ENCODE peak calls at places on chromosome 20, in ten cellular contexts. C is thoracic aorta, W is fibroblast of lung, J is GM12865, P is GM23338, G is cardiac fibroblast, Q is upper lobe of right lung, A is PC-9, M is vagina, D is uterus. N is an unnamed sample.

GRCh38 chr20:49594143-49594928 is 26.4 kb upstream of the PTGIS start:
- DNase-seq in C (no peak), W (peak; percentile 77), J (peak; percentile 82), P (no peak), G (peak; percentile 69), Q (no peak), A (peak; percentile 100), M (no peak), D (peak; percentile 84), N (no peak)

GRCh38 chr20:47627540-47627939 is 125.9 kb downstream of the NCOA3 start:
- DNase-seq in C (no peak), W (no peak), J (no peak), P (no peak), G (no peak), Q (no peak), A (no peak), M (no peak), D (no peak), N (no peak)

GRCh38 chr20:44576297-44576696 is 6.1 kb upstream of the PKIG start:
- DNase-seq in C (no peak), W (peak; percentile 32), J (peak; percentile 66), P (peak; percentile 40), G (peak; percentile 79), Q (no peak), A (peak; percentile 42), M (no peak), D (no peak), N (no peak)

GRCh38 chr20:36277546-36277945 is 28.6 kb upstream of the DLGAP4 start:
- DNase-seq in C (no peak), W (no peak), J (no peak), P (no peak), G (no peak), Q (peak; percentile 53), A (no peak), M (no peak), D (no peak), N (no peak)

GRCh38 chr20:6848992-6849391 is 81.5 kb downstream of the BMP2 start:
- DNase-seq in C (no peak), W (no peak), J (no peak), P (no peak), G (no peak), Q (no peak), A (no peak), M (no peak), D (no peak), N (no peak)

GRCh38 chr20:34525709-34526416 is 9.6 kb downstream of the DYNLRB1 start:
- DNase-seq in C (peak; percentile 67), W (peak; percentile 99), J (no peak), P (no peak), G (peak; percentile 99), Q (peak; percentile 80), A (peak; percentile 99), M (no peak), D (peak; percentile 90), N (peak; percentile 99)

GRCh38 chr20:19802099-19802491 is 44.0 kb downstream of the RIN2 start:
- DNase-seq in C (no peak), W (no peak), J (no peak), P (no peak), G (no peak), Q (no peak), A (no peak), M (no peak), D (no peak), N (no peak)

GRCh38 chr20:37547912-37548311 is 20.2 kb upstream of the BLCAP start:
- DNase-seq in C (no peak), W (no peak), J (no peak), P (no peak), G (no peak), Q (no peak), A (no peak), M (no peak), D (no peak), N (no peak)

GRCh38 chr20:31418307-31418706 is 12.3 kb upstream of the DEFB121 start:
- DNase-seq in C (no peak), W (no peak), J (no peak), P (no peak), G (no peak), Q (no peak), A (no peak), M (no peak), D (no peak), N (no peak)

GRCh38 chr20:40265872-40266533 is 423.0 kb downstream of the MAFB start:
- DNase-seq in C (no peak), W (no peak), J (peak; percentile 3), P (peak; percentile 54), G (peak; percentile 44), Q (no peak), A (no peak), M (no peak), D (no peak), N (no peak)

GRCh38 chr20:21702553-21703467 is 2.7 kb upstream of the PAX1 start:
- DNase-seq in C (no peak), W (peak; percentile 0), J (peak; percentile 24), P (peak; percentile 91), G (peak; percentile 43), Q (peak; percentile 76), A (no peak), M (no peak), D (no peak), N (no peak)

GRCh38 chr20:330233-331149 is 5.1 kb downstream of the SOX12 start:
- DNase-seq in C (no peak), W (peak; percentile 59), J (peak; percentile 80), P (peak; percentile 91), G (peak; percentile 80), Q (no peak), A (peak; percentile 54), M (no peak), D (peak; percentile 67), N (no peak)

GRCh38 chr20:42749548-42749947 is 440.2 kb downstream of the PTPRT start:
- DNase-seq in C (no peak), W (no peak), J (no peak), P (no peak), G (no peak), Q (no peak), A (no peak), M (no peak), D (no peak), N (no peak)

GRCh38 chr20:4083103-4083864 is 67.9 kb upstream of the RNF24 start:
- DNase-seq in C (no peak), W (no peak), J (no peak), P (peak; percentile 38), G (no peak), Q (no peak), A (no peak), M (no peak), D (no peak), N (no peak)

GRCh38 chr20:61041481-61041880 is 210.6 kb upstream of the CDH4 start:
- DNase-seq in C (no peak), W (no peak), J (no peak), P (no peak), G (no peak), Q (no peak), A (no peak), M (no peak), D (no peak), N (no peak)

GRCh38 chr20:20872420-20872819 is 160.0 kb upstream of the RALGAPA2 start:
- DNase-seq in C (no peak), W (no peak), J (no peak), P (no peak), G (no peak), Q (no peak), A (no peak), M (no peak), D (no peak), N (no peak)

GRCh38 chr20:20073851-20074252 is 21.5 kb downstream of the CFAP61 start:
- DNase-seq in C (no peak), W (no peak), J (no peak), P (no peak), G (no peak), Q (no peak), A (no peak), M (no peak), D (no peak), N (no peak)

GRCh38 chr20:25209911-25210310 is 14.4 kb downstream of the ENTPD6 start:
- DNase-seq in C (no peak), W (no peak), J (no peak), P (no peak), G (no peak), Q (no peak), A (no peak), M (no peak), D (no peak), N (no peak)
- H3K4me3 ChIP-seq in C (no peak overlapping the region), W (no peak overlapping the region), J (no peak overlapping the region), P (no peak overlapping the region), G (no peak overlapping the region), Q (no peak overlapping the region), A (no peak overlapping the region), M (no peak overlapping the region), D (no peak overlapping the region), N (no peak overlapping the region)

DNA sequence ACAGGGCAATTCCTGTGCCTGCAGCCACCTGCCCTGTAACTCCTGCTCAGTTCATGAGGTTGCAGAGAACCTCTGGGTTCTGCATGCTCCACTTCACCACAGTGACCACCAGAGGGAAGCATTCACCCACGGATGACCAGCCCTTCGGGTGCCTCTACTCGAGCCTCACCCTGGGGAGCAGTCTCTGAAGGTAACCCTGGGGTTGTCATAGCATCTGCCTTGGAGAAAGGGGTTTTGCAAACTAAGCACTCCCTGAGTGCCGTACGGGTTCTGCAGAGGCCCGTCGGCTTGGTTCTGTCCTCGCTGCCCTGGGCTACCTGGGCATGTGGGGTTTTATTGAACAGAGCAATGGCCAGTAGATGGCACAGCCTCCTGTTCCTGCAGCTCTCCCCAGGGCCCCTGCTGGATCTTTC is 10.2 kb upstream of the CST5 start:
- DNase-seq in C (no peak), W (no peak), J (peak; percentile 53), P (peak; percentile 73), G (peak; percentile 67), Q (no peak), A (peak; percentile 63), M (no peak), D (no peak), N (no peak)
- TF ChIP-seq CTCF in C (no peak), W (peak; percentile 54), J (peak; percentile 66), P (peak; percentile 65), G (peak; percentile 69), Q (peak; percentile 76), A (peak; percentile 96), M (peak; percentile 22), D (no peak), N (peak; percentile 85)

GRCh38 chr20:62953839-62954703 is 1.6 kb downstream of the SLC17A9 start:
- DNase-seq in C (peak; percentile 43), W (peak; percentile 66), J (peak; percentile 93), P (peak; percentile 77), G (peak; percentile 77), Q (peak; percentile 89), A (no peak), M (no peak), D (peak; percentile 52), N (no peak)
- H3K4me3 ChIP-seq in C (peak overlapping the region; percentile 59), W (peak overlapping the region; percentile 46), J (peak overlapping the region; percentile 96), P (peak overlapping the region; percentile 61), G (peak overlapping the region; percentile 51), Q (peak overlapping the region; percentile 39), A (no peak overlapping the region), M (peak overlapping the region; percentile 38), D (peak overlapping the region; percentile 7), N (no peak overlapping the region)

DNA sequence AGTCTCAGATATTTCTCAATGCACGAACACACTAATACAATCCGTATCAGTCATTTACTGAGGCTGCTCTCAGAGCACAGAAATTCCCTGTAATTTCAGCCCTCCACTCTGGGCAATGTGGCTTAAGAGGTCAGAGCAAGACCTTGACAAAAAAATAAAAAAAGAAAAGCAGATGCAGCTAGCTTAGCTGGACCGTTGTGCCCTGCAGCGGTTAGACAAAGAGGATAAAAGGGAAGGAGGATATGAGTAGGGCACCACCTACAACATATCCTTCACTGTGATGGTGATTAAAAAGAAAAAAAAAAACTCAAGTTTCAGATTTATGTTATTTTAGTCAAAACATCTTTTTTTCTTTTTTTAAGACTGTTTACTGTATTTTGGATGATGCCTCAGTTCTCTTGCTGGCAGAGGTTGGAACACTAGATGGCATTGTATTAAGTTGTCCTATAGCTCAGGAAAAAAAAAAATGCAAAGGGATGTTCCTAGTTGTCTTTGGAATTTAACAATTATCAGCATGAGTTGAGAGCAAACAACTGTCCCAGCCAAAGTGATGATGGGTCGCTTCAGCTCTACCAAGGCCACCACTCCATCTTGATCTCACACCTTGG is 59.9 kb downstream of the ANKEF1 start:
- DNase-seq in C (no peak), W (peak; percentile 28), J (no peak), P (no peak), G (peak; percentile 31), Q (no peak), A (no peak), M (no peak), D (no peak), N (no peak)
- TF ChIP-seq CTCF in C (no peak), W (peak; percentile 42), J (no peak), P (peak; percentile 25), G (peak; percentile 26), Q (no peak), A (peak; percentile 34), M (no peak), D (no peak), N (peak; percentile 35)